ENCODE peak calls at places on chromosomes 2 and 18, in seven cellular contexts. C, L, E, G, W, I and M are unnamed samples.

GRCh38 chr2:152493945-152494528 is 159.1 kb downstream of the FMNL2 start:
- DNase-seq in E (no peak), I (no peak), C (no peak), W (no peak), L (no peak), G (no peak), M (no peak)

GRCh38 chr2:215364157-215365155 is 52.6 kb downstream of the ATIC start:
- DNase-seq in L (no peak), E (no peak), G (no peak), W (no peak), C (no peak), I (no peak), M (no peak)

GRCh38 chr2:127149384-127149783 is 42.4 kb upstream of the BIN1 start:
- DNase-seq in I (no peak), G (no peak), L (no peak), E (no peak), C (no peak), W (no peak), M (no peak)

GRCh38 chr2:200226652-200227426 is 79.7 kb upstream of the SPATS2L start:
- DNase-seq in C (no peak), L (no peak), I (no peak), W (no peak), G (no peak), E (no peak), M (no peak)

GRCh38 chr18:79699653-79700052 is 20.1 kb downstream of the CTDP1 start:
- DNase-seq in G (no peak), L (peak), I (no peak), W (no peak), C (no peak), E (no peak), M (no peak)

GRCh38 chr2:99201959-99202678 is 21.1 kb downstream of the MRPL30 start:
- DNase-seq in W (no peak), G (no peak), I (no peak), L (no peak), C (no peak), E (no peak), M (no peak)

GRCh38 chr2:89767581-89768435 is 1076.3 kb downstream of the RPIA start:
- DNase-seq in I (no peak), W (no peak), L (no peak), C (no peak), E (no peak), G (no peak), M (peak)

GRCh38 chr2:104340162-104340561 is 513.8 kb upstream of the POU3F3 start:
- DNase-seq in E (no peak), G (no peak), C (no peak), I (no peak), L (no peak), W (no peak), M (no peak)

GRCh38 chr2:10385501-10385900 is 62.6 kb downstream of the ODC1 start:
- DNase-seq in W (no peak), I (no peak), E (no peak), C (no peak), G (no peak), L (no peak), M (no peak)

GRCh38 chr18:79327199-79327545 is 68.6 kb upstream of the NFATC1 start:
- DNase-seq in W (no peak), E (no peak), L (no peak), G (no peak), C (no peak), I (no peak), M (no peak)

GRCh38 chr2:189553689-189554088 is 26.9 kb downstream of the SLC40A1 start:
- DNase-seq in W (no peak), I (no peak), G (no peak), C (no peak), E (no peak), L (no peak), M (no peak)

GRCh38 chr2:182949572-182950189 is 83.2 kb upstream of the FRZB start:
- DNase-seq in W (no peak), G (no peak), E (no peak), C (no peak), I (no peak), L (no peak), M (no peak)

GRCh38 chr2:111705711-111706323 is 178.2 kb downstream of the ANAPC1 start:
- DNase-seq in E (peak), L (peak), I (peak), C (peak), G (peak), W (no peak), M (no peak)

GRCh38 chr2:218021536-218022071 is 18.8 kb upstream of the TNS1 start:
- DNase-seq in G (no peak), L (no peak), I (no peak), C (no peak), W (no peak), E (no peak), M (no peak)

GRCh38 chr2:8402222-8402621 is 279.6 kb upstream of the ID2 start:
- DNase-seq in G (no peak), C (no peak), I (no peak), L (peak), E (no peak), W (no peak), M (no peak)

GRCh38 chr2:10162586-10163497 is 40.3 kb downstream of the RRM2 start:
- DNase-seq in L (no peak), I (no peak), W (no peak), C (no peak), G (no peak), E (no peak), M (no peak)

GRCh38 chr2:26692814-26693286 is 328 bp downstream of the KCNK3 start:
- DNase-seq in G (no peak), L (no peak), I (peak), C (no peak), E (no peak), W (no peak), M (peak)
- TF ChIP-seq POLR2A in G (no peak), L (no peak), I (no peak), C (no peak), E (no peak), W (no peak), M (no peak)

GRCh38 chr18:48592540-48592939 is 53.7 kb downstream of the CTIF start:
- DNase-seq in G (no peak), C (no peak), I (no peak), L (no peak), E (no peak), W (no peak), M (no peak)
- TF ChIP-seq POLR2AphosphoS5 in G (no peak), C (no peak), I (no peak), L (no peak), E (no peak), W (no peak), M (no peak)

DNA sequence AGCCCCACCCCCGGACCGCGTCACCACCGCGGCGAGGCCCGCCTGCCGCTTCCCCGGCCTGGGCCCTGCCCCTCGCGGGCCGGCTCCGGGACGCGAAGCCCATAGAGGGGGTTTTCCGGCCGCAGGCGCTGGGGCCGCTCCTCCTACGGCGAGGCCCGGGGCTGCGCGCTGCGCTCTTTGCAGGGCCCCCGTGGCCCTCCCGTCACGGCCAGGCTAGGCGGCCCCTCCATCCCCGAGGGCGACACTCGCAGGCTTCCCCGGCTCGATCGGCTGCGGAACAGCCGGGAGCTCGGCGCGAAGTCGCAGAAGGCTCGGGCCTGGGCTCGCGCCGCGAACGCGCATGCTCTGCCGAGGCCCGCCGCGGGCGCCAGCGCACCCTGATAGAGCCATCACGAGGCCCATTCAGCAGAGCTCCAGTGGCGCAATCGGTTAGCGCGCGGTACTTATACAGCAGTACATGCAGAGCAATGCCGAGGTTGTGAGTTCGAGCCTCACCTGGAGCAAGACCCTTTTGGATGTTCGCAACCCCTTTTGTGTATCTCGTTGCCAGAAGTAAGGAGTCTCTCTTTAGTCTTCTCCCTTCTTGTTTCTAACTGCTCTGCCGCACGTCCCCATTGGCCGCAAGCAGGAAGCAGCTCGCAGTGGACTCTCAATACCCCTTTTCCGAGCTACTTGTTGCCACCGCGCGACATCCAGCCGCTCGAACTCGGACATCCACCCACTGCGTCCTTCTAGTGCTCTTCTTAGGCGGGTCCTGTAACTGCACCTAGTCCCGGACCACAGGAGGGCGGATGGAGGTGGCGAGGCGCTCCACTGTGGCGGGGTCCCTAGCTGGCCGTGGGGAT is 18.0 kb upstream of the HAAO start:
- DNase-seq in I (peak), G (peak), E (peak), L (peak), C (peak), W (peak), M (peak)
- TF ChIP-seq POLR2A in I (peak), G (peak), E (peak), L (peak), C (peak), W (peak), M (peak)

DNA sequence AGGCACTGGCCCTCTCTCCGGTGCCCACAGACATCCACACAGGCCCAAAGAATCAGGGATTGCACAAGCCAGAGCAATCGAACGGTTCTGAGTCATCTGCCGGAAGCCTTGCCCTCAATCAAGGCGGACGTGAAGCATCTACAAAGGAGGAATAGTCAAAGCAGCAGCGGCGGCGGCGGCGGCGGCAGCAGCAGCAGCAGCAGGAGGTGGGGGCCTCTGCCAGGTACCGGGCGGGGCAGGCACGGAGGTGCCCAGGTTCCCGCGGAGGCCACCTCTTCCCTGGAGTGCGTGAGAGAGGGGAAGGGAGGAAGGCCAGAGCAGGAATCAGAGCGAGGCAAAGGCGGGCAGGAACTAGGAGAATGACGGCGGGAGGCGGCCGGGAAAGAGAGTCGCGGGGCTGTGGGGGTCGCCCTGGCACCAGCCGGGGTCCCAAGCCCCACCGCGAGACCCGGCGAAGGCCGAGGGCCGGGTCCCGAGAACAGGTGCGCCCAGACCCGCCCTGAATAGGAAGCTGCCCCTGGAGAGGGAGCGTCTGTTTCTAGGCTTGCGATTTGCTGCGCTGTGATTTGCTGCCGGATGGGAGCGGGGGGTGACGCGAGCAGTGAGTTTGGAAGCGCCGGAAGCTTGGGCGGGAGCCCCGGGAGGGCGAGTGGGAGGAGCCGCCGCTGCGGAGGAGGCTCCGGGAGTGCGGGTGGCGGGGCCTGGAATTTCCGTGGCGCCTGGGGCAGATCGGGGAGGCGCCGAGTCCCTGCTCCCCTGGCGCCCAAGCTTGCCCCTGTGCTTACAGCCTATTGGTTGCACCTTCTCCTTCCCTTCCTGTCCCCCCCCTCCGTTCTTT is at the start of gene SERPINB8:
- DNase-seq in E (peak), C (peak), L (peak), I (peak), W (peak), G (peak), M (peak)
- TF ChIP-seq POLR2AphosphoS5 in E (peak), C (peak), L (peak), I (peak), W (peak), G (peak), M (peak)

GRCh38 chr2:242052421-242052820 is 182.9 kb downstream of the RTP5 start:
- DNase-seq in C (no peak), G (no peak), I (no peak), L (no peak), E (no peak), W (no peak), M (no peak)

GRCh38 chr2:242054881-242055801 is 185.6 kb downstream of the RTP5 start:
- DNase-seq in C (no peak), G (no peak), E (no peak), I (no peak), W (peak), L (no peak), M (no peak)

GRCh38 chr2:242056026-242056425 is 186.5 kb downstream of the RTP5 start:
- DNase-seq in E (no peak), W (peak), L (no peak), I (no peak), G (no peak), C (no peak), M (no peak)

GRCh38 chr2:242054406-242054805 is 184.9 kb downstream of the RTP5 start:
- DNase-seq in W (peak), I (no peak), G (no peak), L (no peak), C (no peak), E (no peak), M (no peak)

GRCh38 chr2:242053921-242054320 is 184.4 kb downstream of the RTP5 start:
- DNase-seq in G (no peak), W (no peak), C (no peak), E (no peak), I (no peak), L (no peak), M (no peak)
- TF ChIP-seq POLR2A in G (no peak), W (no peak), C (no peak), E (no peak), I (no peak), L (no peak), M (no peak)

GRCh38 chr2:109185801-109186570 is 57.0 kb downstream of the SH3RF3 start:
- DNase-seq in G (no peak), L (peak), E (no peak), C (no peak), I (no peak), W (no peak), M (peak)
- TF ChIP-seq POLR2AphosphoS5 in G (no peak), L (peak), E (no peak), C (no peak), I (no peak), W (peak), M (peak)